ENCODE peak calls at places on chromosomes 2 and 18, in four cellular contexts. G, T, M and Q are unnamed samples.

GRCh38 chr2:208407667-208408066 is 1.1 kb downstream of the PTH2R start:
- DNase-seq in G (no peak), M (no peak), T (peak; percentile 56), Q (no peak)

GRCh38 chr2:89833780-89834117 is 1142.3 kb downstream of the RPIA start:
- DNase-seq in M (no peak), T (no peak), G (no peak), Q (no peak)

GRCh38 chr2:28052691-28053090 is 162.2 kb downstream of the BABAM2 start:
- DNase-seq in G (no peak), T (no peak), M (no peak), Q (no peak)

GRCh38 chr2:234401376-234401775 is 95.5 kb downstream of the ARL4C start:
- DNase-seq in G (no peak), M (no peak), T (no peak), Q (no peak)

GRCh38 chr2:62806231-62806630 is 100.7 kb downstream of the EHBP1 start:
- DNase-seq in T (no peak), G (no peak), M (no peak), Q (no peak)

GRCh38 chr2:23386422-23387220 is 1.6 kb downstream of the KLHL29 start:
- DNase-seq in T (peak; percentile 83), G (no peak), M (peak; percentile 24), Q (no peak)

GRCh38 chr18:61957801-61958516 is 65.2 kb upstream of the RNF152 start:
- DNase-seq in G (no peak), M (no peak), T (no peak), Q (no peak)

GRCh38 chr2:201965550-201965949 is 68.1 kb upstream of the FZD7 start:
- DNase-seq in M (no peak), G (no peak), T (no peak), Q (no peak)

GRCh38 chr18:58887613-58887963 is 22.9 kb downstream of the ZNF532 start:
- DNase-seq in T (no peak), M (peak; percentile 71), G (peak; percentile 80), Q (no peak)

GRCh38 chr2:128321421-128321775 is 2.7 kb upstream of the HS6ST1 start:
- DNase-seq in T (no peak), G (peak; percentile 60), M (no peak), Q (no peak)

GRCh38 chr2:71695235-71696120 is 242.1 kb downstream of the DYSF start:
- DNase-seq in T (no peak), G (no peak), M (no peak), Q (no peak)

GRCh38 chr2:71611781-71612545 is 158.6 kb downstream of the DYSF start:
- DNase-seq in T (no peak), M (no peak), G (peak; percentile 56), Q (no peak)

GRCh38 chr18:24270937-24271380 is 126.7 kb downstream of the OSBPL1A start:
- DNase-seq in T (no peak), M (no peak), G (no peak), Q (no peak)